ENCODE peak calls at places on chromosomes 2 and 18, in four cellular contexts. I, N, S and M are unnamed samples.

GRCh38 chr2:12448846-12449480 is 267.8 kb upstream of the TRIB2 start:
- DNase-seq in S (no peak), N (no peak), I (no peak), M (no peak)

GRCh38 chr2:206445948-206446347 is 2.6 kb downstream of the ADAM23 start:
- DNase-seq in N (no peak), I (no peak), S (no peak), M (no peak)

GRCh38 chr2:45024600-45025291 is 15.5 kb upstream of the SIX2 start:
- DNase-seq in N (peak; percentile 54), S (peak; percentile 47), I (no peak), M (peak; percentile 97)

GRCh38 chr18:73975266-73975665 is 172.4 kb downstream of the FBXO15 start:
- DNase-seq in S (peak; percentile 54), I (no peak), N (no peak), M (no peak)

GRCh38 chr2:127719301-127720218 is 18.3 kb downstream of the SFT2D3 start:
- DNase-seq in S (no peak), N (no peak), I (no peak), M (no peak)

GRCh38 chr18:67916142-67916541 is 399.6 kb upstream of the DSEL start:
- DNase-seq in I (no peak), N (no peak), S (no peak), M (no peak)

GRCh38 chr2:52918551-52918950 is 849.1 kb upstream of the CHAC2 start:
- DNase-seq in I (no peak), N (no peak), S (peak; percentile 48), M (no peak)

GRCh38 chr2:101256316-101256715 is 3.6 kb downstream of the CNOT11 start:
- DNase-seq in I (no peak), N (no peak), S (no peak), M (no peak)

GRCh38 chr2:96899084-96899735 is 29.3 kb upstream of the SEMA4C start:
- DNase-seq in I (no peak), S (no peak), N (no peak), M (no peak)

GRCh38 chr2:40103163-40103562 is 324.1 kb upstream of the THUMPD2 start:
- DNase-seq in N (no peak), I (no peak), S (no peak), M (no peak)

GRCh38 chr2:52934920-52935640 is 832.5 kb upstream of the CHAC2 start:
- DNase-seq in N (no peak), I (no peak), S (no peak), M (no peak)

GRCh38 chr18:26406854-26407517 is 141.4 kb downstream of the KCTD1 start:
- DNase-seq in N (no peak), S (no peak), I (no peak), M (no peak)

GRCh38 chr2:14232212-14232611 is 400.3 kb upstream of the LRATD1 start:
- DNase-seq in S (no peak), I (no peak), N (no peak), M (no peak)

GRCh38 chr2:120596990-120597594 is 138.6 kb upstream of the GLI2 start:
- DNase-seq in I (no peak), N (peak; percentile 49), S (peak; percentile 18), M (no peak)

GRCh38 chr2:26913599-26914285 is 56.7 kb upstream of the MAPRE3 start:
- DNase-seq in I (no peak), N (no peak), S (no peak), M (no peak)

GRCh38 chr2:26550276-26551015 is 72.5 kb upstream of the OTOF start:
- DNase-seq in S (no peak), I (no peak), N (no peak), M (no peak)

GRCh38 chr2:225937625-225938024 is 538.1 kb downstream of the NYAP2 start:
- DNase-seq in I (no peak), N (no peak), S (no peak), M (no peak)

GRCh38 chr18:79068946-79069791 is at the start of gene ATP9B:
- DNase-seq in N (peak; percentile 98), I (peak; percentile 100), S (peak; percentile 84), M (peak; percentile 79)

GRCh38 chr2:112579280-112579679 is 5.1 kb upstream of the CHCHD5 start:
- DNase-seq in N (no peak), I (no peak), S (peak; percentile 63), M (peak; percentile 90)

GRCh38 chr2:160338891-160339290 is 138.8 kb upstream of the ITGB6 start:
- DNase-seq in S (no peak), N (peak; percentile 32), I (no peak), M (no peak)

GRCh38 chr18:74360852-74361640 is 45.4 kb downstream of the C18orf63 start:
- DNase-seq in I (no peak), N (no peak), S (no peak), M (no peak)